ENCODE peak calls at places on chromosomes 13 and 19, in nine cellular contexts. H is uterus, D is tibial nerve, A is A549, L is ovary, V is breast epithelium, C is esophagus muscularis mucosa, K is upper lobe of left lung, Y is suprapubic skin. U is an unnamed sample.

GRCh38 chr13:78602561-78603239 is 652 bp downstream of the POU4F1 start:
- DNase-seq in L (no peak), V (no peak), K (no peak), D (no peak), A (no peak), Y (no peak), H (no peak), C (no peak), U (no peak)

GRCh38 chr13:28679628-28680027 is 20.7 kb downstream of the POMP start:
- DNase-seq in H (no peak), C (no peak), Y (no peak), V (no peak), L (no peak), K (no peak), D (no peak), A (no peak), U (no peak)

GRCh38 chr19:19095691-19096090 is 31.9 kb downstream of the SLC25A42 start:
- DNase-seq in C (no peak), D (no peak), L (no peak), A (no peak), V (no peak), Y (no peak), K (no peak), H (no peak), U (no peak)

GRCh38 chr13:110714798-110715394 is 1.4 kb downstream of the ING1 start:
- DNase-seq in A (no peak), D (peak; percentile 41), L (peak; percentile 66), Y (peak; percentile 85), K (peak; percentile 70), H (peak; percentile 68), V (peak; percentile 61), C (no peak), U (peak; percentile 80)

GRCh38 chr13:78491978-78492377 is 111.4 kb downstream of the POU4F1 start:
- DNase-seq in L (no peak), A (no peak), Y (no peak), C (no peak), V (no peak), H (no peak), D (no peak), K (no peak), U (no peak)

GRCh38 chr19:28294395-28294794 is 918.6 kb downstream of the UQCRFS1 start:
- DNase-seq in Y (no peak), L (no peak), C (peak; percentile 83), K (no peak), D (no peak), H (no peak), A (no peak), V (no peak), U (no peak)

GRCh38 chr19:39937094-39937493 is 2.7 kb upstream of the FCGBP start:
- DNase-seq in L (no peak), K (no peak), V (no peak), C (no peak), H (no peak), D (no peak), Y (no peak), A (no peak), U (no peak)

GRCh38 chr13:102771298-102772041 is 2.1 kb downstream of the TEX30 start:
- DNase-seq in H (no peak), V (no peak), K (no peak), D (no peak), A (no peak), Y (no peak), L (no peak), C (no peak), U (no peak)

GRCh38 chr13:41075485-41075884 is 14.2 kb downstream of the WBP4 start:
- DNase-seq in A (no peak), K (no peak), D (no peak), H (no peak), C (no peak), V (no peak), L (no peak), Y (no peak), U (no peak)

DNA sequence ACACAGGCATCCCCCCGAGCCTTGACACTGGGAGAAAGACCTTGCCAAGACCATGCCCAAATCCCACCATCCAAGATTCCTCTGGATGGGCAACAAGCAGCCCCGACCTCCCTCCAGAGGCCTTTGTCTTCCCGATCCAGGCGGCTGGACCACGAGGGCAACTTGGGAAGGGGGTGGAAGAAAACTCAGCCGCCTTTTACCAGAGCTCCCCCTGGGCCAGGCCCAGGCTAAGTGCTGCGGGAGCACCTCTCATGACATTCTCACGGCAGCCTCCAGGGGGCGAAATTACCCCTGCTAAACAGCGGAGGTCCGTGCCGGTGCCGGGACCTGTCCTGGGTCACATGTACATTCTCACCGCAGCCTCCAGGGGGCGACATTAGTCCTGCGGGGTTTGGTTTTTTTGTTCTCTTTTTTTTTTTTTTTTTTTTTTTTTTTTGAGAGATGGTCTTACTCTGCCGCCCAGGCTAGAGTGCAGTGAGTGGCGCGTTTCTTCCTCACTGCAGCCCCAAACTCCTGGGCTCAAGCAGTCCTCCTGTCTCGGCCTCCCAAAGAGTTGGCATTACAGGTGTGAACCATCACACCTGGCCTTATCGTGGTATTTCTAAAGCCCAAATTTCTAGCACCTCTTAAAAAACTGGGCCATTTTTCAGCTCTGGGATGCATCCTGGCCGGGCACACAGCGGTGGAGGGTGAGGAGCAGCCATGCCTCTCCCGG is 2.1 kb upstream of the RSPH6A start:
- DNase-seq in C (peak; percentile 98), L (peak; percentile 93), K (peak; percentile 96), V (peak; percentile 95), H (peak; percentile 92), D (peak; percentile 84), A (peak; percentile 96), Y (peak; percentile 95), U (peak; percentile 97)
- TF ChIP-seq POLR2A in C (no peak), L (no peak), K (no peak), V (no peak), H (no peak), D (no peak), A (no peak), Y (no peak), U (no peak)

DNA sequence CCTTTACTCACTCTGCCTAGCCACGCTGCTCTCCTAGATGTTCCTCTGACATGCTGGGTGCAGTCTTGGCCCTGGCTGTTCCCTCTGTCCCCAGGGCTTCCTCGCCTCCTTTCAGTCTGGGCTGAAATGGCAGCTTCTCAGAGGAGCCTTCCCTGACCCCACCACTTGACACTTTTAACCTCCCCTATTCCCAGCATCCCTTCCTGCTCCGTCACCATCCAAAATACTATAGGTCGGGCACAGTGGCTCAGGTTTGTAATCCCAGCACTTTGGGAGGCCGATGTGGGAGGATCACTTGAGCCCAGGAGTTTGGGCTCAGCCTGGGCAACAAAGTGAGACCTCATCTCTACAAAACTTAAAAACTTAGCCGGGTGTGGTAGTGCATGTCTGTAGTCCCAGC is 2.6 kb downstream of the FAM187B start:
- DNase-seq in V (no peak), L (no peak), D (no peak), A (no peak), K (no peak), H (no peak), Y (no peak), C (peak; percentile 60), U (peak; percentile 20)
- H3K4me3 ChIP-seq in V (no peak overlapping the region), L (no peak overlapping the region), D (no peak overlapping the region), A (no peak overlapping the region), K (no peak overlapping the region), H (no peak overlapping the region), Y (no peak overlapping the region), C (no peak overlapping the region), U (no peak overlapping the region)

GRCh38 chr19:8641221-8641907 is 10.9 kb downstream of the NFILZ start:
- DNase-seq in Y (no peak), K (no peak), V (no peak), L (no peak), A (no peak), H (no peak), D (no peak), C (no peak), U (no peak)

GRCh38 chr19:8639821-8640401 is 9.5 kb downstream of the NFILZ start:
- DNase-seq in Y (no peak), C (no peak), D (no peak), V (no peak), H (no peak), K (no peak), L (no peak), A (peak; percentile 92), U (no peak)

GRCh38 chr19:8640402-8641004 is 10.1 kb downstream of the NFILZ start:
- DNase-seq in V (no peak), Y (peak; percentile 88), H (no peak), A (peak; percentile 97), K (peak; percentile 80), D (no peak), L (no peak), C (no peak), U (peak; percentile 71)

GRCh38 chr19:8635422-8635821 is 5.0 kb downstream of the NFILZ start:
- DNase-seq in K (no peak), C (no peak), D (no peak), H (no peak), Y (no peak), L (no peak), V (no peak), A (peak; percentile 87), U (no peak)

DNA sequence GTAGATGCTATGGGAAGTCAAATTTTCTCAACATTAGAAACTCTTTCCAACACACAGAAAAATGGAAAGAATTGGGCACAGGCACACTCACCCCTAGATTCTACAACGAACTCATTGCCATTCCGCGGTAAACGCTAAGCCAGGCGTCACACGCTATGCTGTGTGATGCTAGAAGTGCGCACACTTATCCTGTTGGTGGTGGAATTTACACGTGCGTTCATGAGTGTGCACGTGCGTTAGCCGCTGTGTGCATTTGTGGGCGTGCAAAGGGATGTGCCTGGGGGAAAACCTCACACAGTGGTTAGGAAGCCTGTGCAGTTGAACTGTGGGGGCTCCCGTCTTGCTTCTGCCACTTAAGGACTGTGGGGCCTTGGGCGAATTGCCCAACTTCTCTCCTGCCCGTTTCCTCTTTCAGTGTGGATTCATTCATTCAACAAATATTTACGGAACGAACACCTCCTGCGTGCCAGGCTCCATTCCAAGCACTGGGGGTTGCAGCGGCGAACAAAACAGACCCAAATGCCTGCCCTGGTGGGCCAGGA is 7.7 kb downstream of the NFILZ start:
- DNase-seq in L (no peak), A (peak; percentile 93), V (no peak), Y (no peak), K (peak; percentile 66), D (no peak), H (no peak), C (no peak), U (no peak)
- TF ChIP-seq POLR2A in L (no peak), A (no peak), V (no peak), Y (no peak), K (no peak), D (no peak), H (no peak), C (no peak), U (no peak)

GRCh38 chr19:46521241-46521640 is 25.6 kb upstream of the PNMA8B start:
- DNase-seq in C (no peak), H (no peak), D (no peak), V (no peak), A (no peak), K (no peak), Y (no peak), L (no peak), U (no peak)
- H3K4me3 ChIP-seq in C (no peak overlapping the region), H (no peak overlapping the region), D (no peak overlapping the region), V (no peak overlapping the region), A (no peak overlapping the region), K (no peak overlapping the region), Y (no peak overlapping the region), L (no peak overlapping the region), U (no peak overlapping the region)